ENCODE peak calls at places on chromosomes 12 and 14, in eight cellular contexts. J, A, P, S, G, D, K and R are unnamed samples.

GRCh38 chr14:101823511-101824120 is 62.1 kb downstream of the PPP2R5C start:
- DNase-seq in J (no peak), A (no peak), P (peak), S (no peak), G (no peak), D (peak), K (no peak), R (no peak)

GRCh38 chr12:60101715-60102114 is 505.9 kb downstream of the SLC16A7 start:
- DNase-seq in J (peak), A (no peak), P (no peak), S (no peak), G (no peak), D (no peak), K (no peak), R (no peak)

GRCh38 chr14:99878563-99878962 is 85.3 kb downstream of the EML1 start:
- DNase-seq in J (no peak), A (no peak), P (no peak), S (no peak), G (no peak), D (no peak), K (no peak), R (no peak)

GRCh38 chr14:86087377-86087776 is 557.4 kb downstream of the FLRT2 start:
- DNase-seq in J (no peak), A (no peak), P (no peak), S (no peak), G (no peak), D (no peak), K (no peak), R (no peak)

GRCh38 chr12:11653215-11653753 is 3.8 kb downstream of the ETV6 start:
- DNase-seq in J (no peak), A (no peak), P (no peak), S (no peak), G (no peak), D (no peak), K (peak), R (no peak)

GRCh38 chr12:49827351-49828099 is 688 bp downstream of the NCKAP5L start:
- DNase-seq in J (peak), A (peak), P (no peak), S (no peak), G (no peak), D (no peak), K (peak), R (no peak)

GRCh38 chr12:92431146-92431545 is 271.6 kb upstream of the PLEKHG7 start:
- DNase-seq in J (no peak), A (no peak), P (no peak), S (no peak), G (no peak), D (no peak), K (peak), R (no peak)

GRCh38 chr14:70193396-70193795 is 4.6 kb upstream of the SLC8A3 start:
- DNase-seq in J (no peak), A (no peak), P (no peak), S (no peak), G (no peak), D (no peak), K (no peak), R (no peak)

GRCh38 chr12:4269279-4269991 is 4.1 kb upstream of the CCND2 start:
- DNase-seq in J (no peak), A (peak), P (peak), S (peak), G (no peak), D (peak), K (peak), R (peak)

GRCh38 chr14:51370758-51371386 is 130.8 kb downstream of the TMX1 start:
- DNase-seq in J (no peak), A (no peak), P (no peak), S (no peak), G (no peak), D (no peak), K (no peak), R (no peak)

GRCh38 chr14:35985504-35986218 is 159.5 kb downstream of the BRMS1L start:
- DNase-seq in J (no peak), A (no peak), P (no peak), S (no peak), G (no peak), D (no peak), K (peak), R (no peak)

GRCh38 chr12:33180921-33181320 is 258.7 kb downstream of the SYT10 start:
- DNase-seq in J (no peak), A (no peak), P (no peak), S (no peak), G (no peak), D (no peak), K (no peak), R (no peak)

GRCh38 chr12:64186789-64187188 is 35.3 kb downstream of the KICS2 start:
- DNase-seq in J (peak), A (no peak), P (no peak), S (no peak), G (no peak), D (no peak), K (no peak), R (no peak)

GRCh38 chr12:123705935-123706334 is 6.2 kb upstream of the ATP6V0A2 start:
- DNase-seq in J (no peak), A (peak), P (no peak), S (no peak), G (no peak), D (no peak), K (no peak), R (no peak)

GRCh38 chr12:64054156-64054555 is 167.9 kb downstream of the KICS2 start:
- DNase-seq in J (no peak), A (no peak), P (no peak), S (no peak), G (no peak), D (no peak), K (no peak), R (no peak)

GRCh38 chr12:10331642-10332239 is 24.1 kb downstream of the KLRD1 start:
- DNase-seq in J (peak), A (peak), P (no peak), S (no peak), G (no peak), D (no peak), K (no peak), R (no peak)

GRCh38 chr14:40870252-40870651 is 736.4 kb upstream of the LRFN5 start:
- DNase-seq in J (no peak), A (no peak), P (no peak), S (no peak), G (no peak), D (no peak), K (no peak), R (no peak)

GRCh38 chr12:119940881-119941280 is 48.2 kb upstream of the BICDL1 start:
- DNase-seq in J (peak), A (no peak), P (no peak), S (no peak), G (no peak), D (no peak), K (no peak), R (no peak)

GRCh38 chr14:23513005-23513412 is 38.6 kb downstream of the ZFHX2 start:
- DNase-seq in J (no peak), A (no peak), P (no peak), S (no peak), G (no peak), D (no peak), K (no peak), R (no peak)

GRCh38 chr12:78938341-78939084 is 73.9 kb downstream of the SYT1 start:
- DNase-seq in J (no peak), A (no peak), P (no peak), S (no peak), G (no peak), D (no peak), K (no peak), R (no peak)

GRCh38 chr12:92337128-92337527 is 191.5 kb upstream of the BTG1 start:
- DNase-seq in J (no peak), A (no peak), P (no peak), S (no peak), G (no peak), D (no peak), K (no peak), R (no peak)

GRCh38 chr14:72836085-72836484 is 57.8 kb downstream of the DPF3 start:
- DNase-seq in J (no peak), A (no peak), P (no peak), S (no peak), G (no peak), D (no peak), K (no peak), R (no peak)

GRCh38 chr12:110563702-110564470 is 19.2 kb downstream of the PPTC7 start:
- DNase-seq in J (peak), A (no peak), P (no peak), S (no peak), G (no peak), D (no peak), K (no peak), R (no peak)

GRCh38 chr14:35456261-35456660 is 51.7 kb upstream of the NFKBIA start:
- DNase-seq in J (no peak), A (no peak), P (no peak), S (no peak), G (no peak), D (no peak), K (no peak), R (no peak)

GRCh38 chr12:104648746-104649145 is 192.0 kb downstream of the CHST11 start:
- DNase-seq in J (no peak), A (no peak), P (no peak), S (no peak), G (no peak), D (no peak), K (no peak), R (no peak)

GRCh38 chr12:43338848-43339526 is 213.0 kb downstream of the ADAMTS20 start:
- DNase-seq in J (peak), A (peak), P (no peak), S (peak), G (no peak), D (no peak), K (no peak), R (peak)

GRCh38 chr12:8018666-8019581 is 13.6 kb upstream of the FOXJ2 start:
- DNase-seq in J (no peak), A (no peak), P (no peak), S (peak), G (no peak), D (no peak), K (peak), R (no peak)

GRCh38 chr12:57722716-57723629 is 15.6 kb downstream of the AGAP2 start:
- DNase-seq in J (no peak), A (no peak), P (no peak), S (no peak), G (no peak), D (no peak), K (no peak), R (no peak)

GRCh38 chr12:42568952-42569916 is 20.3 kb downstream of the PRICKLE1 start:
- DNase-seq in J (peak), A (no peak), P (no peak), S (no peak), G (no peak), D (no peak), K (peak), R (no peak)

GRCh38 chr12:120367924-120368788 is 808 bp downstream of the MSI1 start:
- DNase-seq in J (no peak), A (peak), P (no peak), S (no peak), G (no peak), D (no peak), K (no peak), R (no peak)

GRCh38 chr14:103522028-103522581 is 525 bp downstream of the CKB start:
- DNase-seq in J (no peak), A (no peak), P (no peak), S (no peak), G (no peak), D (no peak), K (no peak), R (no peak)

GRCh38 chr12:104524026-104524425 is 67.3 kb downstream of the CHST11 start:
- DNase-seq in J (no peak), A (no peak), P (no peak), S (no peak), G (no peak), D (no peak), K (no peak), R (no peak)

GRCh38 chr12:12336049-12336411 is 14.0 kb downstream of the MANSC1 start:
- DNase-seq in J (no peak), A (no peak), P (no peak), S (no peak), G (no peak), D (no peak), K (no peak), R (no peak)

GRCh38 chr14:104758981-104759975 is 6.3 kb downstream of the SIVA1 start:
- DNase-seq in J (no peak), A (no peak), P (no peak), S (no peak), G (no peak), D (no peak), K (no peak), R (no peak)

GRCh38 chr12:95116773-95117172 is 43.4 kb upstream of the NR2C1 start:
- DNase-seq in J (no peak), A (no peak), P (no peak), S (no peak), G (no peak), D (no peak), K (no peak), R (no peak)